ENCODE peak calls at places on chromosomes 7 and 10, in eight cellular contexts. R is AG04450; O is psoas muscle; D is brain microvascular endothelial cell; Q is AG10803; E is lower leg skin; V is CD8-positive, alpha-beta memory T cell; M is right lobe of liver. N is an unnamed sample.

GRCh38 chr7:16114633-16115032 is 306.7 kb downstream of the CRPPA start:
- DNase-seq in R (peak; percentile 16), O (no peak), D (no peak), Q (peak; percentile 49), E (no peak), V (no peak), M (no peak), N (peak; percentile 9)

GRCh38 chr7:45072131-45073030 is 16.4 kb downstream of the NACAD start:
- DNase-seq in R (no peak), O (no peak), D (no peak), Q (no peak), E (no peak), V (no peak), M (no peak), N (no peak)

GRCh38 chr10:11256896-11257295 is 239.2 kb downstream of the CELF2 start:
- DNase-seq in R (no peak), O (no peak), D (no peak), Q (no peak), E (no peak), V (no peak), M (no peak), N (no peak)

GRCh38 chr7:108455833-108456677 is at the start of gene NRCAM:
- DNase-seq in R (no peak), O (peak; percentile 54), D (no peak), Q (peak; percentile 17), E (no peak), V (no peak), M (peak; percentile 38), N (peak; percentile 97)

GRCh38 chr10:133261726-133262325 is 14.8 kb downstream of the ADAM8 start:
- DNase-seq in R (no peak), O (peak; percentile 95), D (peak; percentile 48), Q (peak; percentile 60), E (peak; percentile 97), V (peak; percentile 83), M (peak; percentile 95), N (peak; percentile 88)

GRCh38 chr10:74104480-74104879 is 46.1 kb downstream of the AP3M1 start:
- DNase-seq in R (no peak), O (no peak), D (no peak), Q (no peak), E (no peak), V (no peak), M (no peak), N (no peak)

GRCh38 chr7:24073651-24074420 is 210.2 kb upstream of the NPY start:
- DNase-seq in R (no peak), O (no peak), D (no peak), Q (no peak), E (no peak), V (no peak), M (no peak), N (peak; percentile 69)

GRCh38 chr7:108146070-108146842 is 16.1 kb upstream of the LAMB4 start:
- DNase-seq in R (peak; percentile 80), O (no peak), D (peak; percentile 72), Q (peak; percentile 80), E (peak; percentile 88), V (no peak), M (peak; percentile 17), N (peak; percentile 75)

GRCh38 chr7:132899833-132900232 is 182.1 kb downstream of the CHCHD3 start:
- DNase-seq in R (no peak), O (no peak), D (no peak), Q (no peak), E (no peak), V (no peak), M (no peak), N (peak; percentile 12)

GRCh38 chr7:51450541-51450940 is 133.9 kb upstream of the COBL start:
- DNase-seq in R (no peak), O (no peak), D (no peak), Q (no peak), E (no peak), V (no peak), M (no peak), N (no peak)

DNA sequence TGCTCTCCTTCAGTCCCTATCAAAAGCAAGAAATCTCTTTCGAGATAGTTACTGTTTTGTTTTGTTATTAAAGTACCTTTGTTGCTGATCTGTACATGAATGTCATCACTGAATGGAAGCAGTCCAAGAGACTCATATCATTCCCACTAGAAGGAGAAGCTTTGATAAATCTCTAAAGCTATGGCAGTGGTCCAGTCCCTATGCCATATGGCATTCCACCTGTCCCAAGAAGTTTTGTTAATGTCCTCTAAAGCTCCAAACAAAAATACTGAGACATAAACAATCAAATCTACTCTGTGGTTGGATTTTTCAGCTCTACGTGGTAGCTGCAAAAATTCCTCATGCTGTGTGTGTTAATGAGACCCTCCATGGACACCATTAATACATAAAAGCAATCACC is 94.0 kb downstream of the LRRN3 start:
- DNase-seq in R (no peak), O (no peak), D (no peak), Q (no peak), E (no peak), V (no peak), M (no peak), N (no peak)
- H3K4me3 ChIP-seq in R (no peak overlapping the region), O (no peak overlapping the region), D (no peak overlapping the region), Q (no peak overlapping the region), E (no peak overlapping the region), V (no peak overlapping the region), M (no peak overlapping the region), N (no peak overlapping the region)

DNA sequence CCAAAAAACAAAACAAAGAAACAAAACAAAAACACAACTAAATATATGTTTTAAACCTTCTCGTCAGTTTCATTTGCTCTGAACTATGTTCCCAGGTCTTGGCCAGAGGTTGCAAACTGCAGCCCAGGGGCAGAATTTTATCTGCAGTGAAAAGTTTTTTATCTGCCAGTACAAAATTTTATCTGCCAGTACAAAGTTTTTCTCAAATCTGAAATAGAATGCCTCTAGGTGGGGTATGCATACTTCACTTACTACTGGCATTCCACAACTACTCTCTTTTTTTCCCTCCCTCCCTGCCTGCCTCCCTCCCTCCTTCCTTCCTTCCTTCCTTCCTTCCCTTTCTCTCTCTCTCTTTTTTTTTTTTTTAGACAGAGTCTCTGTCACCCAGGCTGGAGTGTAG is 9.4 kb upstream of the CLDN3 start:
- DNase-seq in R (no peak), O (no peak), D (no peak), Q (no peak), E (peak; percentile 15), V (no peak), M (no peak), N (no peak)
- H3K4me3 ChIP-seq in R (no peak overlapping the region), O (no peak overlapping the region), D (no peak overlapping the region), Q (no peak overlapping the region), E (no peak overlapping the region), V (no peak overlapping the region), M (no peak overlapping the region), N (no peak overlapping the region)

DNA sequence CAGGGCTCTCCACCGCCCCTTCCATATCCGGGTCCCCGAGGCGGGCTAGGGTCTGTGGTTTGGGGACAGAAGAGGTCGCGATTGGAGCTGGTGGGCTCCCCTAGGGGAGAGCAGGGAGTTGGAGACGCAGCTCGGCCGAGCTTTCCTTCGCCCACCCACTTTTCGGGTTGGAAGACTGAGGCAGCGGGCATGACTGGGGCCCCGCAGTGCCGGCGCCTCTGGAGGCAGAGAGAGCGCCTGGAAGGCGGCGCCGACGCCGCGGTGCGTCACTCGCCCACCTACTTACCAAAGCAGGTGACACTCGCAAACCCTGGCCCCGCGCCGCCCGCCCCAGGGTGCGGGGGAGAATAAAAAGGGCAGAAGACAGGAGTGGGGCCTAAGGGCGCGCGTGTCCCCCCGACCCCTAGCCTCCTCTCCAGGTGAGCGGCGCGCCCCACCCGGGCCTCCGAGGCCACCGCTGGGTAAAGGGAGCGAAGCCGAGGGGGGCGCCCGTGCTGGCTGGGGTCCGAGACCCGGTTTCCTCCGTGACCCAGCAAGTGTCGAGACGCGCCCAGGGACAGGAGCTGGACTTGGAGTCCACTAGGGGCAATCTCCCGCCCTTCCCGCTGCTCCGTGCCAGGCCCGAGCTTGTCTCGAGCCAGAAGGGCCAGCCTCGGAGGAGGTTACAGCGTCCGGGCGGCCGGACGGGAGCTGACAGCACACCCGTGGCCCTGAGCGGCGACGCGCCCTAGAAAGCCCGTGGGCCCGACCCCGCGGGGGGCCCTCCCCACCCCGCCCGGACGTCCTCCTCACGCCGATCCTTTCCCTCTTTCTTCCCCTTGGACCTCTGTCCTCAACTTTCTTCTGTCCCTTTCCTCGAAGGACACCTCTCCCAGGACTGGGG is 34.4 kb upstream of the GRID1 start:
- DNase-seq in R (no peak), O (peak; percentile 77), D (no peak), Q (peak; percentile 52), E (peak; percentile 89), V (peak; percentile 48), M (peak; percentile 71), N (no peak)
- H3K4me3 ChIP-seq in R (peak overlapping the region; percentile 66), O (peak overlapping the region; percentile 75), D (peak overlapping the region; percentile 64), Q (peak overlapping the region; percentile 71), E (peak overlapping the region; percentile 33), V (peak overlapping the region; percentile 84), M (peak overlapping the region; percentile 68), N (peak overlapping the region; percentile 67)

GRCh38 chr10:92590623-92591549 is 2.0 kb upstream of the KIF11 start:
- DNase-seq in R (no peak), O (peak; percentile 83), D (peak; percentile 51), Q (peak; percentile 62), E (no peak), V (no peak), M (peak; percentile 37), N (peak; percentile 15)
- H3K4me3 ChIP-seq in R (peak overlapping the region; percentile 48), O (peak overlapping the region; percentile 91), D (peak overlapping the region; percentile 55), Q (peak overlapping the region; percentile 80), E (no peak overlapping the region), V (peak overlapping the region; percentile 61), M (peak overlapping the region; percentile 62), N (no peak overlapping the region)

DNA sequence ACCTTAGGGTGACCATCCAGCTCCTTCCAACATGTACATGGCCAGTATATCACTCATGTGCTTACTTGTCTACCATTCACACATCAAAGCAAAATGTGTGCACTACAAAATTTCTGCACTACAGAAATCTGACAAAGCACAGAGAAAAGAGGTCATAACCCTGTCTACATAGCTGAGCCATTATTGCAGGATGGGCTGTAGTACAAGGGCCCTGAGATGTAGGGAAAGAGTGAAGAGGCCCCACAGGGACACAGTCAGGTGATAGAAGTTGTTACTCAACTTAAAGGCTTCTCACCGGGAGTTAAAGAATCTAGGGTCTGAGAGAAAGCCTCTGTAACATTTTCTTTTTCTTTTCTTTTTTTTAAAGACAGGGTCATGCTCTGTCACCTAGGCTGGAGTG is 17.5 kb downstream of the AVPI1 start:
- DNase-seq in R (no peak), O (no peak), D (no peak), Q (no peak), E (no peak), V (no peak), M (no peak), N (no peak)
- H3K4me3 ChIP-seq in R (no peak overlapping the region), O (no peak overlapping the region), D (no peak overlapping the region), Q (no peak overlapping the region), E (no peak overlapping the region), V (no peak overlapping the region), M (no peak overlapping the region), N (no peak overlapping the region)